ENCODE peak calls at places on chromosomes 7 and 10, in nine cellular contexts. O, U, J, C, S, D, F, V and E are unnamed samples.

GRCh38 chr7:46391215-46391614 is 470.1 kb upstream of the IGFBP3 start:
- DNase-seq in U (no peak), C (no peak), O (no peak), F (no peak), J (no peak), V (no peak), D (no peak), S (no peak), E (no peak)

GRCh38 chr7:22814261-22815208 is 8.1 kb downstream of the TOMM7 start:
- DNase-seq in S (peak), V (no peak), F (no peak), C (no peak), O (no peak), U (no peak), J (no peak), D (no peak), E (no peak)

GRCh38 chr10:77756319-77757232 is 119.0 kb upstream of the KCNMA1 start:
- DNase-seq in J (no peak), C (peak), O (peak), V (peak), D (no peak), S (peak), U (peak), F (no peak), E (no peak)

GRCh38 chr7:140316165-140316661 is 82.1 kb downstream of the SLC37A3 start:
- DNase-seq in O (no peak), C (no peak), V (no peak), D (no peak), U (peak), J (peak), S (peak), F (peak), E (peak)

GRCh38 chr10:58438340-58438739 is 53.1 kb downstream of the TFAM start:
- DNase-seq in U (no peak), O (no peak), D (no peak), J (no peak), S (peak), C (no peak), F (no peak), V (no peak), E (no peak)

GRCh38 chr10:63414481-63415260 is 51.1 kb downstream of the JMJD1C start:
- DNase-seq in J (no peak), S (peak), O (no peak), D (no peak), U (no peak), F (no peak), C (no peak), V (no peak), E (no peak)

GRCh38 chr7:23622469-23622868 is 25.3 kb downstream of the CCDC126 start:
- DNase-seq in V (no peak), S (peak), F (no peak), O (no peak), C (no peak), U (no peak), J (no peak), D (no peak), E (no peak)

GRCh38 chr10:104641150-104642000 is at the start of gene SORCS3:
- DNase-seq in S (no peak), O (peak), C (no peak), J (no peak), V (no peak), U (no peak), D (no peak), F (no peak), E (no peak)

GRCh38 chr10:35933940-35934636 is 292.0 kb upstream of the FZD8 start:
- DNase-seq in C (no peak), U (no peak), F (no peak), S (no peak), D (no peak), V (no peak), J (no peak), O (no peak), E (no peak)

GRCh38 chr10:103416436-103417147 is 20.2 kb downstream of the PDCD11 start:
- DNase-seq in F (no peak), U (peak), V (peak), J (peak), D (peak), S (peak), C (peak), O (peak), E (peak)

GRCh38 chr10:11854301-11854700 is 31.1 kb downstream of the PROSER2 start:
- DNase-seq in C (no peak), D (no peak), S (no peak), J (no peak), U (no peak), V (no peak), F (no peak), O (no peak), E (no peak)